ENCODE peak calls at places on chromosomes 12 and 14, in six cellular contexts. One of them, this sample, is unnamed.
A peak's percentile ranks its signal among the peaks of the same experiment; 100 is the strongest.

GRCh38 chr14:35046751-35047536 is 872 bp downstream of the FAM177A1 start:
- DNase-seq in tibial nerve: peak; percentile 24
- DNase-seq in cardiac muscle cell: no peak
- DNase-seq in HCT116: no peak
- DNase-seq in AG10803: no peak
- DNase-seq in lower leg skin: peak; percentile 89
- DNase-seq in this sample: no peak

GRCh38 chr12:54017027-54017788 is 8.4 kb downstream of the HOXC8 start:
- DNase-seq in lower leg skin: no peak
- DNase-seq in HCT116: no peak
- DNase-seq in tibial nerve: no peak
- DNase-seq in cardiac muscle cell: no peak
- DNase-seq in AG10803: no peak
- DNase-seq in this sample: no peak

GRCh38 chr12:122206111-122206881 is 2.8 kb downstream of the B3GNT4 start:
- DNase-seq in AG10803: no peak
- DNase-seq in cardiac muscle cell: no peak
- DNase-seq in tibial nerve: no peak
- DNase-seq in HCT116: no peak
- DNase-seq in lower leg skin: peak; percentile 68
- DNase-seq in this sample: no peak

GRCh38 chr12:48061943-48062719 is 43.7 kb downstream of the SENP1 start:
- DNase-seq in HCT116: no peak
- DNase-seq in tibial nerve: no peak
- DNase-seq in cardiac muscle cell: peak; percentile 44
- DNase-seq in AG10803: no peak
- DNase-seq in lower leg skin: no peak
- DNase-seq in this sample: no peak

GRCh38 chr12:65977384-65977783 is 153.1 kb downstream of the HMGA2 start:
- DNase-seq in HCT116: no peak
- DNase-seq in lower leg skin: no peak
- DNase-seq in tibial nerve: no peak
- DNase-seq in cardiac muscle cell: no peak
- DNase-seq in AG10803: no peak
- DNase-seq in this sample: no peak

GRCh38 chr12:41205070-41205715 is 17.1 kb downstream of the PDZRN4 start:
- DNase-seq in HCT116: no peak
- DNase-seq in tibial nerve: no peak
- DNase-seq in AG10803: no peak
- DNase-seq in cardiac muscle cell: no peak
- DNase-seq in lower leg skin: no peak
- DNase-seq in this sample: no peak

GRCh38 chr12:1716911-1717310 is 26.0 kb downstream of the ADIPOR2 start:
- DNase-seq in AG10803: no peak
- DNase-seq in cardiac muscle cell: no peak
- DNase-seq in tibial nerve: no peak
- DNase-seq in lower leg skin: no peak
- DNase-seq in HCT116: no peak
- DNase-seq in this sample: no peak

GRCh38 chr12:28622416-28622815 is 432.2 kb downstream of the CCDC91 start:
- DNase-seq in lower leg skin: no peak
- DNase-seq in HCT116: no peak
- DNase-seq in AG10803: peak; percentile 48
- DNase-seq in tibial nerve: no peak
- DNase-seq in cardiac muscle cell: no peak
- DNase-seq in this sample: peak; percentile 38

DNA sequence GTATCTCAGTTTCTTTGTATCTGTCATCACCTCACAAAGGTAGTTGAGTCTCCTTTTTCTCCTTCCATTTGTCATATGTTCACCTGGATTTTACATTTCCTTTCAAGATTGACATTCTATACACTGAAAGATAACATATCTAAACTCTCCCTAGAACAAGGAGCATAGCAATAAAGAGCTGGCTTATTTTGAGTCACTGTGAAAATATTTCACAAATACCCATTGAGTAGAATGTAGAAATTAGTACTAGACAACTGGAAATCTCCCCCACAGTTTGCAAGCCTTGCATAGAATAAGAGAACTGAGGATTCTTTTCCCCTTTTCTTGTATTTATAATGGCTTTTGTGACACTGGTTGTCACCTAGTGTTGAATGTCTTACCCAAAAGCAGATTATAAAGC is 111.2 kb downstream of the KICS2 start:
- DNase-seq in cardiac muscle cell: no peak
- DNase-seq in lower leg skin: no peak
- DNase-seq in HCT116: no peak
- DNase-seq in tibial nerve: no peak
- DNase-seq in AG10803: no peak
- DNase-seq in this sample: no peak
- TF ChIP-seq CTCF in cardiac muscle cell: no peak
- TF ChIP-seq CTCF in lower leg skin: no peak
- TF ChIP-seq CTCF in HCT116: no peak
- TF ChIP-seq CTCF in tibial nerve: no peak
- TF ChIP-seq CTCF in AG10803: no peak
- TF ChIP-seq CTCF in this sample: no peak

GRCh38 chr14:21090940-21091663 is 7.4 kb downstream of the ZNF219 start:
- DNase-seq in AG10803: no peak
- DNase-seq in lower leg skin: no peak
- DNase-seq in HCT116: no peak
- DNase-seq in tibial nerve: no peak
- DNase-seq in cardiac muscle cell: no peak
- DNase-seq in this sample: no peak

GRCh38 chr14:21091784-21092146 is 6.7 kb downstream of the ZNF219 start:
- DNase-seq in tibial nerve: no peak
- DNase-seq in AG10803: no peak
- DNase-seq in lower leg skin: no peak
- DNase-seq in cardiac muscle cell: no peak
- DNase-seq in HCT116: no peak
- DNase-seq in this sample: no peak

GRCh38 chr14:21093769-21094681 is 4.4 kb downstream of the ZNF219 start:
- DNase-seq in lower leg skin: no peak
- DNase-seq in AG10803: no peak
- DNase-seq in HCT116: no peak
- DNase-seq in tibial nerve: no peak
- DNase-seq in cardiac muscle cell: peak; percentile 75
- DNase-seq in this sample: no peak

GRCh38 chr14:21092147-21093011 is 6.1 kb downstream of the ZNF219 start:
- DNase-seq in tibial nerve: peak; percentile 67
- DNase-seq in AG10803: peak; percentile 59
- DNase-seq in HCT116: peak; percentile 40
- DNase-seq in cardiac muscle cell: peak; percentile 80
- DNase-seq in lower leg skin: peak; percentile 96
- DNase-seq in this sample: no peak

DNA sequence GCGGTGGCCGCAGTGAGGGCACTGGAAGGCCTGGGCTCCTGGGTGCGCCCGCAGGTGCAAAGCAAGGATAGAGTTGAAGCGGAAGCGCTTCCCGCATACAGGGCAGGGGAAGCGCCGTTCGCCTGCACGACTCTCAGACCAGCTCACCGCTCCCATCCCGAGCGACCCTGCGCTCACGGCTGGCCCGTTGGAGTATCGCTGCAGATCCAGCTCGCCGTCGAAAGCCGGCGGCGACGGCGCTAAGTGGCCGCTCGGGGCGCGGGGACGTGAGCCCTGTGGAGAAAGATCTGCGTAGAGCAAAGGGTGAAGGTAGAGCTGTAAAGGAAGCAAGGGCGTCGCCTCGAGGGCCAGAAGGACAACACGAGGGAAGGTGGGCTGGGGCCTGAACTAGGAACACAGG is 5.4 kb downstream of the ZNF219 start:
- DNase-seq in lower leg skin: no peak
- DNase-seq in AG10803: no peak
- DNase-seq in cardiac muscle cell: no peak
- DNase-seq in HCT116: no peak
- DNase-seq in tibial nerve: no peak
- DNase-seq in this sample: no peak
- H3K4me3 ChIP-seq in lower leg skin: no peak overlapping the region
- H3K4me3 ChIP-seq in AG10803: no peak overlapping the region
- H3K4me3 ChIP-seq in cardiac muscle cell: no peak overlapping the region
- H3K4me3 ChIP-seq in HCT116: no peak overlapping the region
- H3K4me3 ChIP-seq in tibial nerve: no peak overlapping the region
- H3K4me3 ChIP-seq in this sample: no peak overlapping the region

GRCh38 chr12:650983-651382 is 12.3 kb downstream of the NINJ2 start:
- DNase-seq in cardiac muscle cell: no peak
- DNase-seq in HCT116: no peak
- DNase-seq in lower leg skin: peak; percentile 14
- DNase-seq in AG10803: no peak
- DNase-seq in tibial nerve: no peak
- DNase-seq in this sample: no peak
- TF ChIP-seq CTCF in cardiac muscle cell: peak; percentile 18
- TF ChIP-seq CTCF in HCT116: no peak
- TF ChIP-seq CTCF in lower leg skin: no peak
- TF ChIP-seq CTCF in AG10803: no peak
- TF ChIP-seq CTCF in tibial nerve: no peak
- TF ChIP-seq CTCF in this sample: no peak

GRCh38 chr12:7061596-7061995 is 1.1 kb downstream of the C1S start:
- DNase-seq in cardiac muscle cell: no peak
- DNase-seq in lower leg skin: peak; percentile 82
- DNase-seq in AG10803: no peak
- DNase-seq in HCT116: no peak
- DNase-seq in tibial nerve: no peak
- DNase-seq in this sample: no peak
- H3K4me3 ChIP-seq in cardiac muscle cell: no peak overlapping the region
- H3K4me3 ChIP-seq in lower leg skin: no peak overlapping the region
- H3K4me3 ChIP-seq in AG10803: peak overlapping the region; percentile 80
- H3K4me3 ChIP-seq in HCT116: no peak overlapping the region
- H3K4me3 ChIP-seq in tibial nerve: peak overlapping the region; percentile 33
- H3K4me3 ChIP-seq in this sample: no peak overlapping the region